ENCODE peak calls at places on chromosomes 16 and 17, in five cellular contexts. B, H, X, I and U are unnamed samples.

GRCh38 chr17:9729034-9729650 is 62.2 kb downstream of the DHRS7C start:
- DNase-seq in H (peak; percentile 63), I (peak; percentile 47), X (no peak), B (peak; percentile 51), U (peak; percentile 34)

GRCh38 chr17:58305626-58306025 is 23.0 kb downstream of the TSPOAP1 start:
- DNase-seq in H (no peak), I (no peak), B (peak; percentile 13), X (no peak), U (no peak)

GRCh38 chr16:5016967-5017677 is 16.6 kb downstream of the NAGPA start:
- DNase-seq in B (no peak), X (no peak), I (no peak), H (no peak), U (no peak)

GRCh38 chr16:65657051-65657450 is 535.2 kb upstream of the CDH11 start:
- DNase-seq in I (no peak), B (no peak), X (no peak), H (peak; percentile 59), U (no peak)

GRCh38 chr17:9816472-9816871 is 5.4 kb downstream of the GSG1L2 start:
- DNase-seq in X (no peak), H (no peak), B (no peak), I (no peak), U (no peak)

GRCh38 chr17:65312718-65313382 is 175.7 kb downstream of the RGS9 start:
- DNase-seq in I (no peak), X (no peak), B (no peak), H (no peak), U (no peak)

GRCh38 chr17:4850236-4850635 is 17.1 kb downstream of the MINK1 start:
- DNase-seq in B (no peak), I (no peak), X (no peak), H (no peak), U (no peak)

GRCh38 chr17:57508706-57509105 is 236.4 kb downstream of the CCDC182 start:
- DNase-seq in H (no peak), X (no peak), I (no peak), B (no peak), U (no peak)

GRCh38 chr16:4637501-4638166 is 13.0 kb downstream of the MGRN1 start:
- DNase-seq in X (no peak), B (no peak), H (no peak), I (no peak), U (no peak)

GRCh38 chr17:76707985-76708807 is 2.6 kb downstream of the MXRA7 start:
- DNase-seq in H (peak; percentile 52), X (peak; percentile 54), I (peak; percentile 41), B (no peak), U (no peak)

GRCh38 chr17:50817838-50818237 is 17.5 kb upstream of the WFIKKN2 start:
- DNase-seq in H (no peak), B (no peak), I (no peak), X (peak; percentile 15), U (no peak)

GRCh38 chr17:74211929-74212261 is 1.5 kb upstream of the TTYH2 start:
- DNase-seq in B (no peak), X (no peak), I (no peak), H (no peak), U (no peak)

GRCh38 chr17:17348872-17349723 is 45.9 kb downstream of the NT5M start:
- DNase-seq in H (peak; percentile 23), I (peak; percentile 49), X (no peak), B (no peak), U (no peak)

GRCh38 chr17:49051269-49051668 is 54.1 kb downstream of the IGF2BP1 start:
- DNase-seq in B (no peak), H (no peak), I (no peak), X (no peak), U (no peak)

GRCh38 chr17:21689604-21690003 is 2.7 kb upstream of the KCNJ18 start:
- DNase-seq in H (no peak), I (no peak), B (no peak), X (no peak), U (no peak)

GRCh38 chr17:42817866-42818265 is 6.2 kb downstream of the BECN1 start:
- DNase-seq in X (no peak), I (no peak), B (no peak), H (no peak), U (no peak)

GRCh38 chr17:35448214-35448898 is at the start of gene SLFN13:
- DNase-seq in I (no peak), X (peak; percentile 73), H (peak; percentile 17), B (peak; percentile 63), U (peak; percentile 74)

GRCh38 chr17:59373879-59374495 is 42.5 kb downstream of the YPEL2 start:
- DNase-seq in B (no peak), H (no peak), I (no peak), X (no peak), U (no peak)

GRCh38 chr17:27276653-27277156 is 17.2 kb upstream of the WSB1 start:
- DNase-seq in X (peak; percentile 50), H (peak; percentile 15), I (no peak), B (no peak), U (no peak)

GRCh38 chr17:8490256-8491023 is 54.8 kb downstream of the NDEL1 start:
- DNase-seq in B (no peak), H (no peak), X (no peak), I (no peak), U (no peak)

GRCh38 chr17:37218849-37219248 is 156.9 kb upstream of the C17orf78 start:
- DNase-seq in H (no peak), X (no peak), I (no peak), B (no peak), U (no peak)

GRCh38 chr17:8175795-8176196 is 384 bp downstream of the TMEM107 start:
- DNase-seq in I (no peak), B (no peak), X (no peak), H (no peak), U (no peak)

GRCh38 chr17:4497101-4497824 is 1.4 kb upstream of the SPNS2 start:
- DNase-seq in H (no peak), I (no peak), B (no peak), X (no peak), U (no peak)

GRCh38 chr17:45322168-45322567 is 5.3 kb upstream of the MAP3K14 start:
- DNase-seq in B (no peak), I (no peak), H (no peak), X (no peak), U (no peak)

GRCh38 chr16:30927789-30928378 is 4.5 kb downstream of the FBXL19 start:
- DNase-seq in I (peak; percentile 61), B (peak; percentile 67), X (peak; percentile 85), H (peak; percentile 95), U (peak; percentile 54)

GRCh38 chr16:21666772-21667171 is 3.0 kb downstream of the OTOA start:
- DNase-seq in H (peak; percentile 34), B (no peak), X (no peak), I (peak; percentile 75), U (no peak)

GRCh38 chr17:82588266-82589175 is 59.7 kb downstream of the WDR45B start:
- DNase-seq in I (no peak), B (no peak), X (no peak), H (no peak), U (no peak)

GRCh38 chr17:69711504-69711903 is 297.0 kb downstream of the MAP2K6 start:
- DNase-seq in X (no peak), B (no peak), I (no peak), H (peak; percentile 14), U (no peak)

GRCh38 chr16:1048442-1049112 is 24.0 kb upstream of the SSTR5 start:
- DNase-seq in B (peak; percentile 74), I (peak; percentile 14), X (peak; percentile 41), H (peak; percentile 69), U (no peak)

GRCh38 chr16:28497861-28498599 is 3.6 kb downstream of the APOBR start:
- DNase-seq in H (no peak), I (no peak), B (no peak), X (no peak), U (no peak)

GRCh38 chr16:48834576-48834975 is 224.6 kb upstream of the N4BP1 start:
- DNase-seq in H (no peak), I (no peak), X (no peak), B (no peak), U (no peak)

GRCh38 chr17:66965801-66966528 is 1.5 kb downstream of the CACNG4 start:
- DNase-seq in X (no peak), B (no peak), I (no peak), H (no peak), U (no peak)

GRCh38 chr17:41060052-41060604 is at the start of gene KRTAP2-3:
- DNase-seq in I (peak; percentile 36), X (no peak), B (no peak), H (no peak), U (no peak)

GRCh38 chr17:46785696-46786095 is 32.8 kb downstream of the WNT3 start:
- DNase-seq in X (no peak), H (no peak), I (no peak), B (no peak), U (no peak)

GRCh38 chr17:21292867-21293845 is 8.6 kb downstream of the MAP2K3 start:
- DNase-seq in B (no peak), H (peak; percentile 20), X (no peak), I (no peak), U (no peak)

GRCh38 chr17:31427684-31428083 is 36.2 kb downstream of the RAB11FIP4 start:
- DNase-seq in H (no peak), I (no peak), B (no peak), X (no peak), U (no peak)
- TF ChIP-seq TAF1 in H (no peak), I (no peak), B (no peak), X (no peak), U (no peak)

GRCh38 chr16:46632778-46633733 is 11.9 kb upstream of the SHCBP1 start:
- DNase-seq in X (peak; percentile 5), H (no peak), I (peak; percentile 87), B (no peak), U (no peak)
- TF ChIP-seq TAF1 in X (peak; percentile 89), H (no peak), I (peak; percentile 92), B (no peak), U (no peak)

GRCh38 chr17:79112471-79112870 is 37.8 kb downstream of the ENGASE start:
- DNase-seq in I (no peak), H (no peak), B (no peak), X (no peak), U (no peak)

GRCh38 chr17:79115487-79115886 is 40.9 kb downstream of the ENGASE start:
- DNase-seq in I (no peak), H (no peak), B (no peak), X (no peak), U (no peak)

GRCh38 chr17:79113699-79114098 is 39.1 kb downstream of the ENGASE start:
- DNase-seq in H (no peak), X (no peak), I (no peak), B (no peak), U (no peak)

GRCh38 chr17:79116575-79117368 is 42.1 kb downstream of the ENGASE start:
- DNase-seq in H (no peak), X (no peak), I (no peak), B (no peak), U (no peak)

GRCh38 chr17:79114455-79115301 is 40.1 kb downstream of the ENGASE start:
- DNase-seq in X (no peak), H (peak; percentile 97), B (no peak), I (no peak), U (no peak)
- TF ChIP-seq TAF1 in X (no peak), H (no peak), B (no peak), I (no peak), U (no peak)

DNA sequence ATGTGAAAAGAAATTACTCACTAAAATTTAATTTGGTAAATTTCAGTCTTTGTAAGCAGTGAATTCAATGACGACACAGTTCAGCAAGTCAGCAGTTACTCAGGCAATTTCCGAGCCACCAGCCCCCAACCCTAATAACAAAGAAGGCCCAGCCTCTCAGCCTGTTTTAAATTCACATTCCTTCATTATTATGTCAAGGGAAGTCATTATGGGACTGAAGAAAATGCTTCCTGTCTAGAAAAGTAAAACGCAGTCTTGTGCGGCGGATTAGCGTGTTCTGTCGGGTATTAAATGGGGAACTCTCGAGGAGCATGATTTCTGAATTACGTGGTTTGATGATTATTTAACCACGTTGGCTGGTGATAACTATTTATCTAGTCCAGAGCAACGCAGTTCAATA is 177.6 kb downstream of the AIPL1 start:
- DNase-seq in H (no peak), I (no peak), X (no peak), B (no peak), U (no peak)
- TF ChIP-seq TAF1 in H (no peak), I (no peak), X (no peak), B (no peak), U (no peak)